ENCODE peak calls at places on chromosomes 13 and 19, in seven cellular contexts. L, N, B, U, F, Y and E are unnamed samples.

GRCh38 chr19:980133-980998 is 3.8 kb upstream of the WDR18 start:
- DNase-seq in U (no peak), N (peak; percentile 86), B (no peak), L (peak; percentile 80), F (no peak), Y (peak; percentile 56), E (peak; percentile 53)

GRCh38 chr13:27171244-27171829 is at the start of gene USP12:
- DNase-seq in Y (no peak), U (peak; percentile 24), B (peak; percentile 22), L (peak; percentile 64), N (no peak), F (no peak), E (peak; percentile 24)

GRCh38 chr13:97113231-97114001 is 108.7 kb upstream of the MBNL2 start:
- DNase-seq in Y (no peak), U (peak; percentile 41), F (no peak), B (no peak), N (no peak), L (no peak), E (peak; percentile 53)

GRCh38 chr13:24265453-24265852 is 43.9 kb upstream of the C1QTNF9 start:
- DNase-seq in Y (no peak), F (no peak), B (no peak), N (no peak), U (no peak), L (no peak), E (no peak)

GRCh38 chr13:51764184-51765141 is 39.5 kb downstream of the DHRS12 start:
- DNase-seq in F (no peak), U (peak; percentile 81), B (peak; percentile 97), N (peak; percentile 92), Y (peak; percentile 42), L (no peak), E (peak; percentile 98)

GRCh38 chr19:10836478-10837325 is 690 bp upstream of the TMED1 start:
- DNase-seq in L (no peak), F (peak; percentile 85), N (no peak), B (no peak), U (peak; percentile 77), Y (peak; percentile 93), E (no peak)

GRCh38 chr13:27621116-27621365 is 651 bp upstream of the POLR1D start:
- DNase-seq in Y (no peak), F (peak; percentile 40), N (no peak), B (no peak), U (no peak), L (no peak), E (peak; percentile 76)

GRCh38 chr19:46221981-46222610 is 7.4 kb upstream of the IGFL1 start:
- DNase-seq in F (no peak), U (peak; percentile 73), B (peak; percentile 34), Y (peak; percentile 88), L (peak; percentile 63), N (no peak), E (peak; percentile 15)

GRCh38 chr13:110444226-110444653 is 117.3 kb downstream of the RAB20 start:
- DNase-seq in N (no peak), L (no peak), Y (no peak), F (peak; percentile 8), B (peak; percentile 20), U (peak; percentile 50), E (peak; percentile 59)

GRCh38 chr13:61706899-61707298 is 291.2 kb upstream of the PCDH20 start:
- DNase-seq in N (no peak), Y (no peak), L (no peak), F (no peak), U (no peak), B (no peak), E (no peak)

GRCh38 chr19:28426902-28427232 is 786.1 kb downstream of the UQCRFS1 start:
- DNase-seq in B (no peak), N (no peak), L (peak; percentile 87), Y (no peak), U (peak; percentile 80), F (no peak), E (no peak)

GRCh38 chr19:16336571-16336970 is 11.9 kb downstream of the KLF2 start:
- DNase-seq in B (peak; percentile 65), Y (no peak), U (peak; percentile 84), F (no peak), N (no peak), L (no peak), E (no peak)

GRCh38 chr19:23882493-23882892 is 32.2 kb upstream of the ZNF726 start:
- DNase-seq in U (no peak), N (peak; percentile 69), F (no peak), Y (peak; percentile 32), L (no peak), B (no peak), E (no peak)

GRCh38 chr13:23695711-23696512 is 125.7 kb downstream of the TNFRSF19 start:
- DNase-seq in B (no peak), U (no peak), N (no peak), F (no peak), L (no peak), Y (no peak), E (no peak)

DNA sequence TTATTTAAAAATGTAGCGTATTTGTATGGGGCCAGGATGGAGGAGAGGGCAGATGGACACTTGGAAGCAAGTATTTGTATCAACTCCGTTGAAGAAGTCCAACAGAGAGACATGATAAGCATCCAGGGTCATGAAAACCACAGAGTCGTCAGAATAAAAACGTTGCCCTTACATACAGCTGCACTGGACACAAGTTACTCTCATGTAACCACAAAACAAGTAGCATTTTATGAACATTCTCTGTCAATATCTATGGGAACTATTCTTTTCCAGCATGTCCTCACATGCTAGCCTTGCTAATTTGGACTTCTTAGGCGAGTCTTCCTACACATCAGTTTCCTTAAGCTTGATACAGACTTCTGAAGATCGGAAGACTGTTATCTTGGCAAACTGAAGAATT is 35.0 kb downstream of the EFNB2 start:
- DNase-seq in L (no peak), U (peak; percentile 53), Y (no peak), F (no peak), B (no peak), N (no peak), E (peak; percentile 28)
- H3K4me3 ChIP-seq in L (no peak overlapping the region), U (no peak overlapping the region), Y (no peak overlapping the region), F (no peak overlapping the region), B (no peak overlapping the region), N (no peak overlapping the region), E (no peak overlapping the region)

GRCh38 chr19:30795727-30796126 is 423.5 kb downstream of the ZNF536 start:
- DNase-seq in B (no peak), N (no peak), L (no peak), Y (no peak), F (no peak), U (no peak), E (no peak)

GRCh38 chr19:30802424-30803013 is 430.3 kb downstream of the ZNF536 start:
- DNase-seq in B (no peak), F (no peak), L (no peak), N (no peak), U (no peak), Y (no peak), E (no peak)

GRCh38 chr19:30799854-30800755 is 427.9 kb downstream of the ZNF536 start:
- DNase-seq in Y (peak; percentile 38), B (no peak), F (no peak), L (peak; percentile 65), U (no peak), N (peak; percentile 3), E (peak; percentile 5)
- H3K4me2 ChIP-seq in Y (no peak overlapping the region), B (no peak overlapping the region), F (no peak overlapping the region), L (no peak overlapping the region), U (no peak overlapping the region), N (no peak overlapping the region), E (no peak overlapping the region)

GRCh38 chr19:49850221-49850486 is 805 bp upstream of the PTOV1 start:
- DNase-seq in N (no peak), L (no peak), U (no peak), Y (no peak), B (no peak), F (no peak), E (no peak)

GRCh38 chr19:49847731-49848696 is 2.9 kb upstream of the PTOV1 start:
- DNase-seq in F (peak; percentile 46), N (no peak), B (peak; percentile 91), L (no peak), Y (no peak), U (peak; percentile 93), E (peak; percentile 94)

GRCh38 chr19:49848938-49849337 is 2.0 kb upstream of the PTOV1 start:
- DNase-seq in Y (no peak), N (no peak), L (no peak), U (no peak), F (no peak), B (no peak), E (no peak)

GRCh38 chr19:49850487-49851342 is at the start of gene PTOV1:
- DNase-seq in F (peak; percentile 84), N (peak; percentile 90), L (peak; percentile 96), U (peak; percentile 86), B (peak; percentile 91), Y (peak; percentile 96), E (peak; percentile 94)

GRCh38 chr19:49849433-49850220 is 1.3 kb upstream of the PTOV1 start:
- DNase-seq in L (no peak), N (no peak), B (no peak), Y (no peak), U (no peak), F (no peak), E (no peak)
- H3K4me3 ChIP-seq in L (peak overlapping the region; percentile 61), N (peak overlapping the region; percentile 90), B (no peak overlapping the region), Y (peak overlapping the region; percentile 89), U (peak overlapping the region; percentile 94), F (peak overlapping the region; percentile 90), E (no peak overlapping the region)

GRCh38 chr19:34278783-34279182 is 24.4 kb downstream of the GARRE1 start:
- DNase-seq in F (no peak), U (no peak), N (no peak), Y (no peak), L (no peak), B (no peak), E (no peak)

GRCh38 chr19:34287676-34288140 is 33.4 kb downstream of the GARRE1 start:
- DNase-seq in L (no peak), Y (no peak), B (no peak), U (no peak), F (no peak), N (no peak), E (no peak)

GRCh38 chr19:34277244-34277643 is 22.9 kb downstream of the GARRE1 start:
- DNase-seq in U (no peak), Y (no peak), L (no peak), N (no peak), B (no peak), F (no peak), E (no peak)

GRCh38 chr19:34288381-34288780 is 34.0 kb downstream of the GARRE1 start:
- DNase-seq in B (no peak), F (no peak), U (no peak), L (no peak), N (no peak), Y (no peak), E (no peak)

DNA sequence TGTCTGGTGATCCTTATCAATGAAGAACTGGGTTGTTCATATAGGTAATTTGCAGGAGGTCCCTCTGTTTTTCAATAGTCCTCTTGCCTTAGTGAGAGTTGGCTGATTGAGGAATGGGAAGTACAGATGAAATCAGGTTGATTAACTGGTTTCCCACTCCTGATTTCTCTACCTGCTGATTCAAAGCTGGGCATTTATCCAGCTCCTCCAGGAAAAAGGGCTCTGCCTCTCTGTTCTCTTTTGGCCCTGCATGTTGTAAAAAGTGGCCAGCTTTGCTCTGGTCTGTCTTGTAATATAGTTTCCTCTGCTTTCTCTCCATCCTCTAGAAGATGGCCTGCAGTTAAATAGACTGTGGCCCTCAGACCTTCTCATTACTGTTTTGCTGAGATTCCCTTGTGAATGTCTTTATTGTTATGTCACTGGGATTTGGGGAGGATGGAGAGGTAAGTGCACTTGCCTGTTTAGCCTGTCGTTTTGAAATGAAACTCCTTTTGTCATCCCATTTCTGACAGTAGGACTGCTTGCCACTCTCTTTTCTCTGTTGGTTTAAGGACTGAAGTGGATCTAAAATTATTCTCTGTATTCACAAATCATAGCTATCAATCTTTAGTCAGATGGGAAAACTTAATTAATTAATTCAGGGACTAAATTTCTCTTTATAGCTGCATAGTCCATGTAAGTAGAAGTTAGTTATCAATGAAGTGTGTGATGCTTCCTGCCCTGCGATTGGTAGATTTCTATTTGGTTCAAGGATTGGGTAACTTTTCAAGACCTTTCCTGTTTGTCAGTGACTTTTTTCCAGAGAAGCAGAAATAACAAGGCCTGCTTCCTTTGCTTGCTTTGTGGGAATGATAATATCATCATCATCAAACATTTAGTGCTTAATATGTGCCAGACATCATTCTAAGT is 28.5 kb downstream of the GARRE1 start:
- DNase-seq in F (no peak), Y (no peak), B (no peak), N (no peak), U (peak; percentile 16), L (no peak), E (no peak)
- H3K4me2 ChIP-seq in F (peak overlapping the region; percentile 15), Y (no peak overlapping the region), B (no peak overlapping the region), N (no peak overlapping the region), U (no peak overlapping the region), L (no peak overlapping the region), E (no peak overlapping the region)